ENCODE peak calls at places on chromosomes 5 and 9, in six cellular contexts. H is fibroblast of mammary gland; E is activated CD8-positive, alpha-beta memory T cell treated with anti-CD3 and anti-CD28 coated beads, Interleukin-2, amount 50 U/mL, for 48 hours; B is stimulated activated CD8-positive, alpha-beta memory T cell treated with anti-CD3 and anti-CD28 coated beads, Interleukin-4, amount 100 ng/mL, for 48 hours; M is ureter; R is PC-3. P is an unnamed sample.

GRCh38 chr5:132479073-132479811 is 11.3 kb downstream of the IRF1 start:
- DNase-seq in H (no peak), E (peak; percentile 59), B (no peak), M (no peak), R (no peak), P (no peak)

GRCh38 chr5:14603141-14603540 is 21.5 kb downstream of the OTULINL start:
- DNase-seq in H (no peak), E (no peak), B (no peak), M (no peak), R (no peak), P (no peak)

GRCh38 chr5:172169216-172169615 is 18.8 kb downstream of the STK10 start:
- DNase-seq in H (no peak), E (no peak), B (no peak), M (no peak), R (no peak), P (no peak)

GRCh38 chr9:112112941-112113399 is 62.1 kb downstream of the SUSD1 start:
- DNase-seq in H (no peak), E (no peak), B (no peak), M (no peak), R (peak; percentile 84), P (no peak)

GRCh38 chr9:129549684-129550083 is 71.2 kb downstream of the C9orf50 start:
- DNase-seq in H (peak; percentile 50), E (no peak), B (no peak), M (peak; percentile 77), R (no peak), P (no peak)

GRCh38 chr9:36151306-36152210 is 15.0 kb downstream of the GLIPR2 start:
- DNase-seq in H (peak; percentile 68), E (peak; percentile 89), B (peak; percentile 92), M (no peak), R (peak; percentile 14), P (no peak)

GRCh38 chr9:128838338-128838737 is 8.7 kb upstream of the SPOUT1 start:
- DNase-seq in H (no peak), E (no peak), B (no peak), M (no peak), R (no peak), P (no peak)

GRCh38 chr9:107989544-107989943 is 500.0 kb upstream of the KLF4 start:
- DNase-seq in H (peak; percentile 52), E (no peak), B (no peak), M (no peak), R (no peak), P (no peak)

GRCh38 chr5:18745988-18746615 is 1111.8 kb downstream of the TAF11L14 start:
- DNase-seq in H (peak; percentile 27), E (peak; percentile 58), B (peak; percentile 41), M (no peak), R (peak; percentile 79), P (no peak)

GRCh38 chr9:114487607-114488300 is 17.5 kb downstream of the WHRN start:
- DNase-seq in H (peak; percentile 69), E (peak; percentile 70), B (peak; percentile 72), M (peak; percentile 82), R (peak; percentile 82), P (no peak)

GRCh38 chr5:90293931-90294330 is 115.6 kb downstream of the CETN3 start:
- DNase-seq in H (peak; percentile 18), E (no peak), B (no peak), M (no peak), R (peak; percentile 18), P (no peak)

GRCh38 chr9:108386859-108387384 is 468.9 kb downstream of the ACTL7B start:
- DNase-seq in H (peak; percentile 85), E (no peak), B (no peak), M (no peak), R (peak; percentile 50), P (no peak)

GRCh38 chr9:113590991-113591898 is 127.7 kb downstream of the RGS3 start:
- DNase-seq in H (peak; percentile 71), E (peak; percentile 91), B (peak; percentile 90), M (peak; percentile 81), R (peak; percentile 66), P (peak; percentile 93)

GRCh38 chr9:96067004-96067403 is 191.5 kb downstream of the ERCC6L2 start:
- DNase-seq in H (peak; percentile 38), E (no peak), B (no peak), M (no peak), R (no peak), P (no peak)

GRCh38 chr9:7058539-7058938 is 300.8 kb downstream of the KDM4C start:
- DNase-seq in H (no peak), E (no peak), B (no peak), M (no peak), R (no peak), P (no peak)

GRCh38 chr9:70411141-70411929 is 3.1 kb downstream of the KLF9 start:
- DNase-seq in H (peak; percentile 93), E (peak; percentile 63), B (peak; percentile 65), M (peak; percentile 58), R (no peak), P (no peak)

GRCh38 chr5:81579525-81579924 is 171.4 kb downstream of the SSBP2 start:
- DNase-seq in H (peak; percentile 30), E (no peak), B (no peak), M (no peak), R (no peak), P (no peak)

GRCh38 chr9:137365056-137365455 is 57.9 kb downstream of the EXD3 start:
- DNase-seq in H (no peak), E (no peak), B (no peak), M (no peak), R (no peak), P (no peak)

GRCh38 chr9:133523096-133523495 is 1.7 kb downstream of the MYMK start:
- DNase-seq in H (no peak), E (no peak), B (no peak), M (no peak), R (no peak), P (no peak)

GRCh38 chr9:90300901-90301688 is 341.5 kb downstream of the DIRAS2 start:
- DNase-seq in H (peak; percentile 92), E (no peak), B (no peak), M (peak; percentile 53), R (peak; percentile 76), P (peak; percentile 89)

GRCh38 chr9:114319147-114319546 is 3.8 kb upstream of the ORM1 start:
- DNase-seq in H (no peak), E (no peak), B (no peak), M (no peak), R (no peak), P (peak; percentile 23)

GRCh38 chr5:83472508-83473343 is 1.2 kb downstream of the VCAN start:
- DNase-seq in H (peak; percentile 67), E (peak; percentile 57), B (peak; percentile 33), M (peak; percentile 52), R (no peak), P (peak; percentile 83)

GRCh38 chr5:66513130-66513529 is 83.1 kb upstream of the MAST4 start:
- DNase-seq in H (no peak), E (no peak), B (no peak), M (no peak), R (no peak), P (no peak)

GRCh38 chr5:32074401-32074800 is 99.7 kb downstream of the GOLPH3 start:
- DNase-seq in H (no peak), E (no peak), B (no peak), M (no peak), R (no peak), P (no peak)

GRCh38 chr5:105670586-105670985 is 2000.2 kb downstream of the EFNA5 start:
- DNase-seq in H (no peak), E (no peak), B (no peak), M (no peak), R (no peak), P (no peak)

GRCh38 chr9:3875371-3876132 is 349.8 kb upstream of the RFX3 start:
- DNase-seq in H (peak; percentile 97), E (no peak), B (no peak), M (no peak), R (peak; percentile 97), P (no peak)

GRCh38 chr5:122755740-122756139 is 19.1 kb upstream of the SNX2 start:
- DNase-seq in H (no peak), E (no peak), B (no peak), M (no peak), R (no peak), P (no peak)

GRCh38 chr5:177429248-177430045 is 3.0 kb downstream of the GRK6 start:
- DNase-seq in H (no peak), E (peak; percentile 88), B (peak; percentile 92), M (peak; percentile 72), R (no peak), P (no peak)

GRCh38 chr5:172905771-172906170 is 53.5 kb upstream of the RPL26L1 start:
- DNase-seq in H (no peak), E (no peak), B (no peak), M (no peak), R (no peak), P (no peak)

GRCh38 chr5:57004800-57005199 is 52.9 kb upstream of the MIER3 start:
- DNase-seq in H (no peak), E (no peak), B (no peak), M (no peak), R (peak; percentile 88), P (peak; percentile 27)

GRCh38 chr5:116063950-116064349 is 20.9 kb upstream of the COMMD10 start:
- DNase-seq in H (no peak), E (no peak), B (no peak), M (no peak), R (no peak), P (no peak)

GRCh38 chr9:4750021-4750673 is 9.1 kb upstream of the AK3 start:
- DNase-seq in H (peak; percentile 57), E (no peak), B (no peak), M (no peak), R (peak; percentile 75), P (no peak)